ENCODE peak calls at places on chromosomes 3 and 15, in four cellular contexts. H, I, V and S are unnamed samples.

GRCh38 chr3:52327486-52328290 is 11.6 kb downstream of the DNAH1 start:
- DNase-seq in H (no peak), I (no peak), V (peak), S (no peak)

GRCh38 chr15:25727116-25727515 is 136.0 kb downstream of the ATP10A start:
- DNase-seq in V (no peak), H (no peak), I (no peak), S (peak)

GRCh38 chr3:54859204-54859603 is 68.7 kb downstream of the LRTM1 start:
- DNase-seq in V (no peak), I (no peak), H (no peak), S (no peak)

GRCh38 chr3:142993958-142994442 is 7.4 kb upstream of the U2SURP start:
- DNase-seq in V (peak), I (peak), H (peak), S (peak)

GRCh38 chr15:33111051-33111451 is 83.5 kb downstream of the FMN1 start:
- DNase-seq in I (no peak), H (no peak), V (no peak), S (no peak)

GRCh38 chr3:16665282-16665741 is 60.1 kb upstream of the DAZL start:
- DNase-seq in H (peak), V (no peak), I (no peak), S (no peak)

GRCh38 chr15:80526556-80527340 is 122.6 kb downstream of the ARNT2 start:
- DNase-seq in I (no peak), H (no peak), V (no peak), S (no peak)

GRCh38 chr3:55169608-55170010 is 241.8 kb upstream of the LRTM1 start:
- DNase-seq in I (no peak), H (no peak), V (no peak), S (no peak)

GRCh38 chr15:71495381-71495780 is 315.0 kb upstream of the NR2E3 start:
- DNase-seq in I (no peak), H (no peak), V (peak), S (no peak)

GRCh38 chr15:72116680-72117447 is 1.1 kb downstream of the MYO9A start:
- DNase-seq in V (no peak), I (peak), H (peak), S (no peak)

GRCh38 chr15:40693904-40694705 is 869 bp upstream of the RAD51 start:
- DNase-seq in H (no peak), V (peak), I (no peak), S (no peak)

GRCh38 chr15:56913241-56913640 is 5.2 kb upstream of the TCF12 start:
- DNase-seq in H (no peak), I (no peak), V (no peak), S (no peak)

GRCh38 chr3:188085596-188086560 is 68.1 kb upstream of the LPP start:
- DNase-seq in V (no peak), H (no peak), I (no peak), S (no peak)

GRCh38 chr3:9399746-9400145 is 2.3 kb downstream of the SETD5 start:
- DNase-seq in V (peak), H (no peak), I (peak), S (no peak)

GRCh38 chr3:136075816-136076215 is 110.3 kb downstream of the PPP2R3A start:
- DNase-seq in V (no peak), H (no peak), I (no peak), S (no peak)

GRCh38 chr15:67917037-67917436 is 77.2 kb upstream of the RNU6-1 start:
- DNase-seq in V (no peak), I (no peak), H (no peak), S (no peak)

GRCh38 chr3:9229325-9229724 is 20.1 kb downstream of the SRGAP3 start:
- DNase-seq in I (no peak), H (no peak), V (no peak), S (no peak)

GRCh38 chr3:161400650-161401049 is 29.3 kb upstream of the SPTSSB start:
- DNase-seq in H (no peak), I (no peak), V (no peak), S (no peak)

GRCh38 chr3:171806200-171807128 is 3.8 kb downstream of the PLD1 start:
- DNase-seq in V (peak), H (peak), I (peak), S (no peak)

GRCh38 chr15:43441316-43441715 is 51.6 kb downstream of the TP53BP1 start:
- DNase-seq in V (peak), I (peak), H (peak), S (no peak)

GRCh38 chr3:160616721-160617120 is 51.4 kb upstream of the KPNA4 start:
- DNase-seq in I (no peak), V (no peak), H (no peak), S (no peak)

GRCh38 chr15:44813231-44813630 is 76.9 kb downstream of the TRIM69 start:
- DNase-seq in V (no peak), H (no peak), I (no peak), S (no peak)
- TF ChIP-seq RNF2 in V (no peak), H (no peak), I (no peak), S (no peak)

DNA sequence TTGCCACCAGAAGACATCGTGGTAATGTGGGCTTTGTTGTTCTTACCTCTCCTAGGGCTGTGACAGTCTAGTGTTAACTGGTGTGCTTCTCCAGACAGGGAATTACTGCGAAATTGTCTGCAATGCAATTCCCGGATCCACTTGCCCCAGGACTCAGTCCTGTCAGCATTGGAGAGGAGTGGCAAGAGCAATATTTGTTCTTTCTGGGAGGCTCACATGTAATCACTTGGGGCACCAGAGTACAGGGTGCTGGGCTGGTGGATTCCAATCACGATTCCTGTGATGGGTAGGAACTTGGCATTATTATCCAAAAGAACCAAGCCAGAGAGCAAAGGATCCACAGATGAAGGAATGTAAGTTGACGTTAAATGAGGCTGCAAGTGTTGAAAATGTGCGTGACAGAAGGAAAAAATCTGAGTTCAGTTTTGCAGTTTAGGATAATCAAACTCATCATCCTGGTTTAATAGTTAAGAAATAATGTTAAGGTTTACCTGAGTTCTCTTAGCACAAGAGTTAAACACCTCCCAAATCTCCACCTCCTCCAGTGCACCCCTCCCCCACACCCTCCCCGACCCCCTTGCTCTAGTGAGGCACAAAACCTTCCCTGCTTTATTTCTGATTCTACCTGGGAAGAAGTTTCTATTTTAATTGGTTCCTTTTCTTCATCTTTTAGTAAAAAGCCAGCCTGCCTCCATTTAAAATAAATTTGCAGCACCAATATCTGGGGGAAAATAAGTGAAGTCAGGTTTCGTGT is 79.2 kb downstream of the GMPS start:
- DNase-seq in V (no peak), H (no peak), I (no peak), S (no peak)
- TF ChIP-seq RNF2 in V (no peak), H (no peak), I (no peak), S (no peak)

GRCh38 chr15:58423858-58424608 is 7.8 kb upstream of the LIPC start:
- DNase-seq in V (no peak), I (no peak), H (no peak), S (no peak)
- TF ChIP-seq RNF2 in V (no peak), I (no peak), H (no peak), S (no peak)

DNA sequence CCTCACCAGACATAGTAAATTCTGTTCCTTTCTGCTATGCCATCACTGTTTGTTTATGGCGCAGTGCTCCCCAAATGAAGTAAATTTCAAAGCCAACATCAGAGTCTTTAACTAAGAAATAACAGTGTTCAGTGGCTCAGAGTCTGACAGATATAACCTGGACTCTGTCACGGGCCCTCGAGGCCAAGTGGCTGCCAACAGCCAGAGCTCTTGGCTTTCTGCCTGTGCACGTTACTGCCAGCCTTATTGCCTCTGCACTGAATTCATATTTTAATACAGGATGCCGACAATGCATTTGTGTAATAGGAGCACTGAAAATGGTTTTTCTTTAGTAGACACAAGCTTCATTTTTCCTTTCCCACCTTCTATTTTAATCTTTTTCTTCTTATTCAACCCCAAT is 219.9 kb downstream of the NLGN1 start:
- DNase-seq in V (no peak), H (no peak), I (no peak), S (no peak)
- TF ChIP-seq RNF2 in V (no peak), H (no peak), I (no peak), S (no peak)

GRCh38 chr3:20190991-20191390 is 5.0 kb upstream of the SGO1 start:
- DNase-seq in H (no peak), I (no peak), V (no peak), S (no peak)

GRCh38 chr3:20197775-20198174 is 11.8 kb upstream of the SGO1 start:
- DNase-seq in I (no peak), H (no peak), V (no peak), S (no peak)

DNA sequence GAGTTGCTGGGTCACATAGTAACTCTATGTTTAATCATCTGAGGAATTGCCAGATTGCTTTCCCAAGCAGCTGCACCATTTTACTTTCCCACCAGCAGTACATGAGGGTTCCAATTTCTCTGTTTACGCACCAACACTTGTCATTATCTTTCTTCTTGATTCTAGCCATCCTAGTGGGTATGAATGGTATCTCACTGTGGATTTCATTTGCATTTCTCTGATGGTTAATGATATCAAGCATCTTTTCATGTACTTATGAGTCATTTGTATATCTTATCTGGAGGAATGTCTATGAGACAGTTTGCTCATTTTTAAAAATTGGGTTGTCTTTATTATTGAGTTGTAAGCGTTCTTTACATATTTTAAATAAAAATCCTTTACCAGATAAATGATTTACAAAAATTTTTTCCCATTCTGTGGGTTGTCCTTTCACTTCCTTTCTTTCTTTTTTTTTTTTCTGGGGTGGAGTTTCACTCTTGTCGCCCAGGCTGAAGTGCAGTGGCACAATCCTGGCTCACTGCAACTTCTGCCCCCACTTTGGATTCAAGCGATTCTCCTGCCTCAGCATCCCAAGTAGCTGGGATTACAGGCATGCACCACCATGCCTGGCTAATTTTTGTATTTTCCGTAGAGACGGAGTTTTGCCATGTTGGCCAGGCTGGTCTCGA is 8.9 kb upstream of the SGO1 start:
- DNase-seq in H (no peak), I (no peak), V (no peak), S (no peak)
- TF ChIP-seq RNF2 in H (no peak), I (no peak), V (no peak), S (no peak)

DNA sequence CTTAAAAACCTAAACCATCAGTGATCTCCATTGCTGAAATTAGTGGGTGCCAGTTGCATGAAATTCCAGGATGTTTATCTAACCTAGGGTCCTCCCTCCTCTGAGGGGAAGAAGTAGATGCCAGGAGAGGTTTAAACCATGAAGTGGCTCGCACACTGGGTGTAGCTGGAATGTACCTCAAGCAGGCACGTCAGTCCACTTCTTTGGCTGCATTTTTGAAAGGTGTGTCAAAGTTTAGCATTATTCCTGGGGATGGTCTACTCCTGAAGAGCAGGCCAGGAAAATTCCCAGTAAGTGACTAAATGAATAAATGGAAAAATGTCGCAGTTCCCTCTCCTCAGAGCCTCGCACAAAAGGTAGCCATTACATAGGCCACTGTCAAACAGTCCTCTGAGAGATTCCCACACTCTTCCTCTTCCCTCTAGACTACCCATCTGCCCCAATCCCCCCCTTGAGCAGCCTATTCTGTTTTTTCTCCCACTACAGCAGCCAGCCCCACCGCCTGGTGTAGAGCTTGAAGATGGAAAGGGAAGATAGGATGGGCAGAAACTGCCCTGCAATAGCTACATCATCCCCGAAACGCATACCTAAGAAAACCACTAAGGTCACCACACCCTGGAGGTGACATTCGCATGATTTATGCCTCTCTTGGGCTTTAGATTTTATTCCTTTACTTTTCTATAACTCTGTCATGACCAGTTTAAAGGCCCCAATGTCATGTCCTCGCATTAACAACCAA is 663 bp upstream of the TMOD3 start:
- DNase-seq in H (no peak), I (peak), V (no peak), S (no peak)
- TF ChIP-seq RNF2 in H (no peak), I (peak), V (no peak), S (no peak)

DNA sequence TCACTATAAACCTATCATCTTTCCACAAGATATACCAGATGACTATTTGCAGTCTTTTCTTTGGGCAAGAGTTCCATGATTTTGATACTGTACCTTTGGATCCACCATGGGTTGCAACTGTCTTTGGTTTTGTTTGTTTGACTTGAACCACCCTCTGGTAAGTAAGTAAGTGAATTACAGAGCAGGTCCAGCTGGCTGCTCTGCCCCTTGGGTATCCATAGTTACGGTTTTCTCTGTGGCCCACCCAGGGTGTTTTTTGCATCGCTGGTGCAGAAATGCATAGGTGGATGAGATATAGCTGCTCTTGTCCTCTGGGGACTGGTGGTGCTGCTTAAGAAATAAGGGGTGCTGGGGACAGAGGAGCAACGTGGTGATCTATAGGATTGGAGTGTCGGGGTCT is 33.8 kb downstream of the CHDH start:
- DNase-seq in H (no peak), V (no peak), I (no peak), S (no peak)
- TF ChIP-seq RNF2 in H (no peak), V (no peak), I (no peak), S (no peak)